ENCODE peak calls at places on chromosomes 12 and 14, in five cellular contexts. L is nephron progenitor cell, P is H9, Z is AG10803, R is HepG2. X is an unnamed sample.

GRCh38 chr12:42426733-42427132 is 100.8 kb downstream of the PPHLN1 start:
- DNase-seq in L (no peak), P (peak; percentile 55), Z (peak; percentile 27), R (no peak), X (peak; percentile 90)

GRCh38 chr14:49992901-49993335 is 100.0 kb downstream of the ARF6 start:
- DNase-seq in L (no peak), P (no peak), Z (peak; percentile 74), R (peak; percentile 86), X (peak; percentile 95)

GRCh38 chr12:99433155-99433554 is 214.4 kb upstream of the GARIN6 start:
- DNase-seq in L (no peak), P (no peak), Z (no peak), R (no peak), X (no peak)

GRCh38 chr14:100239200-100239839 is 376 bp downstream of the YY1 start:
- DNase-seq in L (peak; percentile 52), P (no peak), Z (no peak), R (no peak), X (no peak)

GRCh38 chr12:45969084-45969483 is 21.3 kb downstream of the SCAF11 start:
- DNase-seq in L (no peak), P (no peak), Z (peak; percentile 83), R (no peak), X (no peak)

GRCh38 chr12:57740656-57741412 is 2.3 kb upstream of the AGAP2 start:
- DNase-seq in L (no peak), P (peak; percentile 37), Z (no peak), R (no peak), X (no peak)

GRCh38 chr12:130041983-130042812 is 120.1 kb upstream of the FZD10 start:
- DNase-seq in L (peak; percentile 96), P (peak; percentile 88), Z (no peak), R (no peak), X (no peak)

GRCh38 chr14:21382095-21382494 is 1.7 kb downstream of the SUPT16H start:
- DNase-seq in L (no peak), P (no peak), Z (no peak), R (no peak), X (no peak)

GRCh38 chr12:89884365-89884915 is 175.8 kb upstream of the ATP2B1 start:
- DNase-seq in L (no peak), P (no peak), Z (no peak), R (no peak), X (no peak)

GRCh38 chr14:50082784-50083466 is 33.4 kb downstream of the VCPKMT start:
- DNase-seq in L (no peak), P (no peak), Z (no peak), R (no peak), X (no peak)

GRCh38 chr12:5039815-5040214 is 3.9 kb upstream of the KCNA5 start:
- DNase-seq in L (no peak), P (no peak), Z (no peak), R (no peak), X (no peak)

GRCh38 chr12:30025317-30025716 is 241.6 kb upstream of the TMTC1 start:
- DNase-seq in L (no peak), P (no peak), Z (peak; percentile 12), R (no peak), X (no peak)

GRCh38 chr12:6372403-6373003 is 2.9 kb downstream of the SCNN1A start:
- DNase-seq in L (no peak), P (no peak), Z (peak; percentile 88), R (peak; percentile 91), X (peak; percentile 90)

GRCh38 chr14:83825836-83826235 is 1704.1 kb upstream of the FLRT2 start:
- DNase-seq in L (no peak), P (no peak), Z (no peak), R (no peak), X (no peak)

GRCh38 chr14:104559769-104560585 is 19.6 kb upstream of the C14orf180 start:
- DNase-seq in L (no peak), P (no peak), Z (no peak), R (no peak), X (no peak)

GRCh38 chr12:57583008-57583831 is 7.8 kb upstream of the PIP4K2C start:
- DNase-seq in L (peak; percentile 75), P (peak; percentile 85), Z (peak; percentile 77), R (peak; percentile 86), X (peak; percentile 91)

GRCh38 chr14:86723254-86723624 is 1193.3 kb downstream of the FLRT2 start:
- DNase-seq in L (no peak), P (no peak), Z (no peak), R (peak; percentile 60), X (no peak)

DNA sequence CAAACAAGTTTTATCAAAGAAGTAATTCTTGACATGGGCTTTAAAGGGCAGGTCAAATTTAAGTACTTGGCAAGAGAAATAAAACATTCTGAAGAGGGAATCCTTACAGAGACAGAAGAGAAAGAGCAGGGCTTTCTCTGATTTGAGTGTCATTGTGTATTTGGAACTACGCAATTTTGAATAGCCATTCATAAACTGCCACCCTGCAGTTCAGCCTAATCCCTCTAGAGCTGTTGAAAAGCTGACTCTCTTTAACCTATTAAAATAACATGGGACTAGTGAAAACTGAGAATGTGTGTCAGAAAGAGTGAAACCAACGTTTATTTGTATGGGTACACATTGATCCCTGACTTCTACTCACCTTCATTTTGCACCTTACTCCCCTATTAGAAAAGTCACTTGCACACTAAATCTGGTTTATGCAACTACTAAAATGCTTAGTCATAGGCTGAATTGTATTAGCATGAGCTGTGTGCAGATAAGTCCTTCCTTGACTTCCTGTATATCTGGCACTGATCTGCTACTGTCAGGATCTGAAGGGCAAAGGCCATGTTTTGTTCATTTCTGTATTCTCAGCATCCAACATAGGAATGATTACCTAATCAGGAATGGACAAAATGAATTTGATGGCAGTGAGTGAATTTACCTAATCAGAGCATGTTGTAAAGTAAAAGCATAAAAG is 458.9 kb downstream of the NOVA1 start:
- DNase-seq in L (no peak), P (no peak), Z (no peak), R (no peak), X (peak; percentile 58)
- TF ChIP-seq CTCF in L (no peak), P (no peak), Z (no peak), R (no peak), X (peak; percentile 11)

GRCh38 chr12:96719671-96720362 is 187.2 kb upstream of the NEDD1 start:
- DNase-seq in L (no peak), P (no peak), Z (peak; percentile 11), R (no peak), X (peak; percentile 26)

DNA sequence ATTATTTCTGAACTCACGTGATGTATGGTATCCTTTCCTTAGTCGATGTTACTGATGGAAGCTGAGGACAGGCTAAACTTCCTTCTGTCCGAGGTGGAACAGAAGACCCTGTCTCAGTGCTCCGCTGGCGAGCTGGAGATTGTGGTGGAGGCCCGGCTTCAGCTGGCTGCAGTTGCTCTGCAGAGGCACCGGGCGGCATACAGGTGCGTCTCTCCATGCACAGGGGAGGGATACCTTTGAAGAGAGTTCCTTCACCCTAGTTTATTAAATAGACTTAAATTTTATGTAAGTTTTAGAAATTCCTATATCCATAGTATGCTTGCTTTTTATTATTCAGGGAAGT is 186.7 kb upstream of the NEDD1 start:
- DNase-seq in L (no peak), P (peak; percentile 58), Z (no peak), R (no peak), X (peak; percentile 10)
- TF ChIP-seq CTCF in L (no peak), P (peak; percentile 56), Z (no peak), R (peak; percentile 51), X (no peak)

GRCh38 chr12:1605129-1606020 is 11.0 kb upstream of the FBXL14 start:
- DNase-seq in L (peak; percentile 65), P (peak; percentile 74), Z (peak; percentile 84), R (peak; percentile 70), X (peak; percentile 87)

GRCh38 chr12:1606021-1606622 is 11.7 kb upstream of the FBXL14 start:
- DNase-seq in L (peak; percentile 30), P (peak; percentile 70), Z (peak; percentile 85), R (peak; percentile 79), X (peak; percentile 95)

GRCh38 chr12:1603621-1604020 is 9.2 kb upstream of the FBXL14 start:
- DNase-seq in L (no peak), P (no peak), Z (no peak), R (no peak), X (no peak)

GRCh38 chr12:1607940-1608782 is 13.8 kb upstream of the FBXL14 start:
- DNase-seq in L (no peak), P (peak; percentile 11), Z (peak; percentile 80), R (no peak), X (peak; percentile 49)

GRCh38 chr12:1604464-1604863 is 10.1 kb upstream of the FBXL14 start:
- DNase-seq in L (no peak), P (no peak), Z (no peak), R (no peak), X (no peak)
- TF ChIP-seq CTCF in L (no peak), P (no peak), Z (no peak), R (no peak), X (no peak)

DNA sequence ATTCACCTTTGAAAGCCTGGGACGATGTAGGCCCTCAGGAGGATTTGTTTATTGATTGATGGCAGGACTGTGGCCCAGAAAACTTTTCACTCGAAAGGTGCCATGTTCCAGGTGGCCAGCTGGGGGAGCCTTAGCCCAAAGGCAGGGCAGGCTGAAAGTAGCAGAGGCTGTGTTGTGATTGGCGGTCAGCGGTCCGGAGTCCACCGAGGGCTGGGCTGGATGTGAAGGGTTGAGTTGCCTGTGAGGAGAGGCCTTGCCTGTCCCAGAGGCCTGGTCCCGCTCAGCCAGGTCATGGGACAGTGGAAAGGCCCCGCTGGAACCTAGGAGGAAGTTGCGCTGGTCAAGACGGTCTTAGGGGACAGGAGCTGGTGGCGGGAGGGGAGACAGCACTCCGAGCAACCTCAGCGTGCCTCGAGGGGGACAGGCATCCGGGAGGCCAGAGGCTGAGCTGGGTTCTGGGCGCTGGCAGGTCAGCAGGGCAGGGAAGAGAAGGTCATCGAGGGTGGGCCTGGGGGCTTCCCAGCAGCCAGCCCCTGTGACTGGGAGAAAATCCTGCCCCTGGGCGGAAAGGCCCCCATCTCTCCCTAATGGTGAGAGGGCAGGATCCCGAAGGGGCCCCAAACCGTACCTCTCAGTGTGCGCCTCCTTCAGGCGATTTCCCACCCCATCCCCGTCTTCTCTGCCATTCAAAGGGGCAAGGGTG is 26.3 kb downstream of the CMA1 start:
- DNase-seq in L (peak; percentile 74), P (peak; percentile 94), Z (peak; percentile 11), R (peak; percentile 97), X (peak; percentile 26)
- TF ChIP-seq CTCF in L (peak; percentile 64), P (peak; percentile 85), Z (peak; percentile 57), R (peak; percentile 100), X (peak; percentile 78)

DNA sequence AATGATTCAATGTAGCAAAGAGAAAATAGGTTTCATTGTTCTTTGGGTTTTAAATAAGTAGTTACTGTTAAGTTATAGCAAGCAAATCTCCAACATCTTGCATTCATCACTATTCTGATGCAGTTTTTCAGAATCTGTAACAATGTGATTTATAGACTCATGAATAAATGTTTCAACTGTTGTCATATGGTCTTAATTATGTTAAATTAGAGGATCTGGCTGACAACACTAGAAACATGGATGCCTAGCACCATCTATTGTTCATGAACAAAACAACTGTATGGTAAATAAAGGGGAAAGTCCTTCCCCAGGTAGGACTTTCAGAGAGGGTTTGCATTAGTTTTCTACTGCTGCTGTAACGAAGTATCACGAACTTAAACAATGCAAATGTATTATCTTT is 167.9 kb downstream of the BCAT1 start:
- DNase-seq in L (no peak), P (no peak), Z (peak; percentile 50), R (no peak), X (peak; percentile 45)
- TF ChIP-seq CTCF in L (peak; percentile 18), P (peak; percentile 57), Z (peak; percentile 40), R (peak; percentile 50), X (no peak)

GRCh38 chr14:70594461-70594860 is 6.0 kb downstream of the MED6 start:
- DNase-seq in L (no peak), P (no peak), Z (no peak), R (no peak), X (no peak)
- TF ChIP-seq CTCF in L (no peak), P (no peak), Z (no peak), R (no peak), X (no peak)

GRCh38 chr14:93970589-93970966 is 5.8 kb downstream of the ASB2 start:
- DNase-seq in L (no peak), P (no peak), Z (no peak), R (peak; percentile 52), X (peak; percentile 13)
- TF ChIP-seq CTCF in L (no peak), P (peak; percentile 56), Z (no peak), R (peak; percentile 88), X (peak; percentile 24)

X was measured in cardiac fibroblast.